ENCODE peak calls at places on chromosomes 2 and 18, in seven cellular contexts. K, B, M, O, T, Y and L are unnamed samples.

GRCh38 chr2:14944562-14945346 is 312.2 kb downstream of the LRATD1 start:
- DNase-seq in K (peak; percentile 58), B (peak; percentile 58), M (no peak), O (no peak), T (peak; percentile 29), Y (peak; percentile 39), L (peak; percentile 33)

GRCh38 chr2:18520605-18521031 is 39.8 kb downstream of the RDH14 start:
- DNase-seq in K (peak; percentile 85), B (peak; percentile 71), M (no peak), O (peak; percentile 77), T (peak; percentile 37), Y (peak; percentile 63), L (peak; percentile 77)

GRCh38 chr2:148885209-148885608 is 10.2 kb downstream of the KIF5C start:
- DNase-seq in K (no peak), B (no peak), M (no peak), O (no peak), T (no peak), Y (no peak), L (no peak)

GRCh38 chr2:65177754-65178442 is 48.0 kb upstream of the RAB1A start:
- DNase-seq in K (no peak), B (no peak), M (no peak), O (no peak), T (no peak), Y (no peak), L (no peak)

GRCh38 chr2:155494744-155495143 is 796.2 kb downstream of the KCNJ3 start:
- DNase-seq in K (no peak), B (no peak), M (no peak), O (no peak), T (no peak), Y (no peak), L (no peak)

GRCh38 chr18:6785001-6785400 is 55.5 kb downstream of the ARHGAP28 start:
- DNase-seq in K (no peak), B (no peak), M (no peak), O (no peak), T (no peak), Y (no peak), L (no peak)

GRCh38 chr18:77178559-77178958 is 46.0 kb upstream of the MBP start:
- DNase-seq in K (no peak), B (no peak), M (no peak), O (no peak), T (no peak), Y (no peak), L (no peak)

GRCh38 chr2:72929010-72929409 is 11.7 kb downstream of the EMX1 start:
- DNase-seq in K (no peak), B (no peak), M (no peak), O (no peak), T (no peak), Y (no peak), L (no peak)

GRCh38 chr2:219615036-219615435 is 12.4 kb upstream of the SLC4A3 start:
- DNase-seq in K (no peak), B (no peak), M (no peak), O (no peak), T (no peak), Y (no peak), L (no peak)

GRCh38 chr2:141384676-141385075 is 746.1 kb downstream of the LRP1B start:
- DNase-seq in K (no peak), B (no peak), M (no peak), O (no peak), T (no peak), Y (no peak), L (no peak)

GRCh38 chr2:159053186-159054031 is 85.0 kb downstream of the TANC1 start:
- DNase-seq in K (no peak), B (no peak), M (no peak), O (no peak), T (no peak), Y (no peak), L (no peak)

GRCh38 chr2:71256421-71256820 is 29.5 kb upstream of the PAIP2B start:
- DNase-seq in K (no peak), B (no peak), M (no peak), O (no peak), T (no peak), Y (no peak), L (no peak)

GRCh38 chr2:211093743-211094303 is 537.4 kb downstream of the CPS1 start:
- DNase-seq in K (no peak), B (peak; percentile 62), M (no peak), O (no peak), T (peak; percentile 39), Y (no peak), L (no peak)

GRCh38 chr2:102927854-102928267 is 166.0 kb downstream of the TMEM182 start:
- DNase-seq in K (no peak), B (no peak), M (no peak), O (no peak), T (no peak), Y (no peak), L (no peak)

GRCh38 chr2:164840458-164840929 is 1.1 kb downstream of the COBLL1 start:
- DNase-seq in K (peak; percentile 33), B (peak; percentile 91), M (no peak), O (no peak), T (no peak), Y (no peak), L (peak; percentile 13)

GRCh38 chr2:69926849-69927515 is 12.1 kb downstream of the MXD1 start:
- DNase-seq in K (no peak), B (peak; percentile 86), M (no peak), O (no peak), T (no peak), Y (no peak), L (no peak)

GRCh38 chr2:174062934-174063333 is 97.8 kb upstream of the SP3 start:
- DNase-seq in K (no peak), B (no peak), M (no peak), O (no peak), T (no peak), Y (no peak), L (no peak)

GRCh38 chr2:85053802-85054201 is 79.4 kb upstream of the TCF7L1 start:
- DNase-seq in K (no peak), B (peak; percentile 22), M (no peak), O (peak; percentile 35), T (peak; percentile 91), Y (no peak), L (no peak)

GRCh38 chr2:240561325-240561971 is 1.3 kb downstream of the DUSP28 start:
- DNase-seq in K (no peak), B (no peak), M (peak; percentile 45), O (no peak), T (no peak), Y (no peak), L (no peak)

GRCh38 chr2:99680946-99681345 is 191.1 kb upstream of the REV1 start:
- DNase-seq in K (no peak), B (no peak), M (no peak), O (no peak), T (no peak), Y (no peak), L (no peak)

GRCh38 chr2:11680181-11680900 is 10.3 kb upstream of the NTSR2 start:
- DNase-seq in K (no peak), B (peak; percentile 54), M (no peak), O (no peak), T (no peak), Y (no peak), L (no peak)

GRCh38 chr18:10111944-10112343 is 198.1 kb downstream of the VAPA start:
- DNase-seq in K (no peak), B (no peak), M (no peak), O (no peak), T (no peak), Y (no peak), L (no peak)
- TF ChIP-seq SP1 in K (no peak), B (no peak), M (no peak), O (no peak), T (no peak), Y (no peak), L (no peak)

DNA sequence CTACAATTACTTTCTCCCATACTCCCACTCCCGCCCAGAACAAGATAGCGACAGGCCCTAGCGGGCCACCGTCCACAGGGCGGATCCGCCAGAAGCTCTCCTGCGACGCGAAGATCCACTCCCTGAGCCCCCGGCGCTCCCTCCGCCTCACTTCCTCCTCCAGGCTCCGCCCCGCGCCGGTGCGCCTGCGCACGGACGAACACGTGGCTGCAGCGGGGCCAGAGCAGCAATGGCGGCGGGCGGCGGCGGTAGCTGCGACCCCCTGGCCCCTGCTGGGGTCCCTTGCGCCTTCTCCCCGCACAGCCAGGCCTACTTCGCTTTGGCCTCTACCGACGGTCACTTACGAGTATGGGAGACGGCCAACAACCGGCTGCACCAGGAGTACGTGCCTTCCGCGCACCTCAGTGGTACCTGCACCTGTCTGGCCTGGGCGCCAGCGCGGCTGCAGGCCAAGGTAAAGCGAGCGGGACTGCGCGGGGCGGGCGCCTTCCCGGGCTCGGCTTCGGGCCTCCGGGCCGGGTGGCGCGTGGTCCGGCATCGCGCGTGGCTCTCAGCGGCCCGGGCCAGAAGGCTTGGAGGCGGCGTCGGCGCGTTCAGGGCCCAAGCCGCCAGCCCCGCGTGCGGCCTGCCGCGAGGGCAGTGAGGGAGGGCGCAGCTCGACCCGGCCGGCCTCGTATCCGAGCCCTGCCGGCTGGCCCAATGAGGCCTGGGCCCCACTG is at the start of gene WDR43:
- DNase-seq in K (peak; percentile 97), B (peak; percentile 99), M (peak; percentile 94), O (peak; percentile 94), T (peak; percentile 98), Y (peak; percentile 97), L (peak; percentile 97)
- TF ChIP-seq SP1 in K (peak; percentile 97), B (no peak), M (peak; percentile 89), O (peak; percentile 92), T (peak; percentile 98), Y (peak; percentile 80), L (no peak)

DNA sequence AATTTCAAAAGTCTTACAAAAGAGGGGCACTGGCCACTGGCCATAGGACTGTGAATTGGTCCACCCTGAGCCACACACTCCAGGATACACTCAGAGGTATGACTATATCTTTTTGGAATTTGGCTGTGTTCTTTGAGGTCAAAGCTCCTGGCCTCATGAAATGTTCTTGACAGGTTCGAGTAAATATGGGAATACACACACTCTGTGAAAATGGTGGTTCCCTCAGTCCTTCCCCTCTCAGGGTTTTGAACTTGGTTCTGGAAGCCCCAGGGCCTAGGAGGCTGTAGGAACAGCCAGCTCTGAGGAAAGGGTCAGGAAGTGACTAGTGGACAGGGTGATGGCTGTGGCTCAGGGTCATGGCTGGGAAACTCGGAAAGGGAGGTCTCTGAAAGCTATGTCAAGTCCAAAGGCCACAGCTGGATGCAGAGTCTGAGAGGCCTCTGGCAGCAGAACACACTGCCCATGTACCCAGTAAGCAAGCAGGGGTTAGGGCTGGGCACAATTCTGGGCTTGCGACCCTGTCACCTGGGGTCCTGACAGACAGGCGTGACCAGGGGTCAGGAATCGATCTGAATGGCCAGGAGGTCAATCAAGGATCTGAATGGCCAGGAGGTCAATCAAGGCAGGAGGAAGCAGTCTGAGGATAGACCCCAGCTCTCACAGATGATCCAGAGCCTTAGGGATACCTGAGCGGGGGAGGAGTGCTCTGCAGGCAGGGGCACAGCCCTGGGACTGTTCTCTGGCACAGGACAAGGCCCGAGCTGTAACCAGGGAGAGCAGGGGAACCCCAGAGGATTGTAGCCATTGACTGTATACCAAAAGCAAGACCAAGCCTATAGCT is 223.4 kb upstream of the SMAD2 start:
- DNase-seq in K (no peak), B (peak; percentile 73), M (no peak), O (no peak), T (no peak), Y (no peak), L (no peak)
- TF ChIP-seq SP1 in K (no peak), B (no peak), M (no peak), O (no peak), T (no peak), Y (no peak), L (no peak)

GRCh38 chr2:209277444-209277843 is 146.4 kb upstream of the MAP2 start:
- DNase-seq in K (no peak), B (no peak), M (no peak), O (no peak), T (no peak), Y (no peak), L (no peak)
- TF ChIP-seq SP1 in K (no peak), B (no peak), M (no peak), O (no peak), T (no peak), Y (no peak), L (no peak)